ENCODE peak calls at places on chromosomes 4 and X, in seven cellular contexts. U is activated CD4-positive, alpha-beta T cell treated with anti-CD3 and anti-CD28 coated beads, Interleukin-2, amount 50 U/mL, for 48 hours; S is HL-60; J is hepatocyte; Q is activated CD4-positive, CD25-positive, alpha-beta regulatory T cell; T is CD8-positive, alpha-beta T cell; A is effector memory CD8-positive, alpha-beta T cell. R is an unnamed sample.

GRCh38 chrX:140057001-140057411 is 91.7 kb upstream of the CXorf66 start:
- DNase-seq in U (peak; percentile 67), S (peak; percentile 72), J (peak; percentile 88), Q (peak; percentile 1), T (peak; percentile 43), A (peak; percentile 3), R (peak; percentile 56)

GRCh38 chr4:52946811-52947210 is 84.7 kb downstream of the RASL11B start:
- DNase-seq in U (no peak), S (no peak), J (no peak), Q (no peak), T (no peak), A (no peak), R (no peak)

GRCh38 chr4:1868912-1869311 is 2.3 kb upstream of the NSD2 start:
- DNase-seq in U (no peak), S (no peak), J (no peak), Q (no peak), T (no peak), A (no peak), R (no peak)

GRCh38 chr4:61149278-61149677 is 50.8 kb upstream of the ADGRL3 start:
- DNase-seq in U (no peak), S (peak; percentile 26), J (peak; percentile 14), Q (no peak), T (no peak), A (no peak), R (no peak)

GRCh38 chr4:172985552-172985951 is 183.1 kb upstream of the GALNT7 start:
- DNase-seq in U (no peak), S (no peak), J (no peak), Q (no peak), T (no peak), A (no peak), R (no peak)

GRCh38 chr4:155552180-155552579 is 114.5 kb upstream of the GUCY1A1 start:
- DNase-seq in U (no peak), S (no peak), J (no peak), Q (no peak), T (no peak), A (no peak), R (no peak)

GRCh38 chr4:141158219-141158618 is 24.9 kb upstream of the RNF150 start:
- DNase-seq in U (no peak), S (no peak), J (peak; percentile 44), Q (no peak), T (no peak), A (no peak), R (no peak)

GRCh38 chr4:158411180-158411721 is 110.4 kb upstream of the RXFP1 start:
- DNase-seq in U (no peak), S (no peak), J (no peak), Q (no peak), T (no peak), A (no peak), R (no peak)

GRCh38 chrX:74318672-74319071 is 14.7 kb downstream of the ZCCHC13 start:
- DNase-seq in U (no peak), S (no peak), J (peak; percentile 24), Q (no peak), T (no peak), A (no peak), R (no peak)

GRCh38 chr4:25727711-25728493 is 72.3 kb downstream of the SLC34A2 start:
- DNase-seq in U (no peak), S (no peak), J (no peak), Q (no peak), T (no peak), A (no peak), R (no peak)

GRCh38 chrX:154142386-154142785 is 1.7 kb upstream of the OPN1LW start:
- DNase-seq in U (no peak), S (no peak), J (no peak), Q (no peak), T (no peak), A (no peak), R (no peak)

GRCh38 chrX:129980540-129981206 is 1.8 kb upstream of the BCORL1 start:
- DNase-seq in U (peak; percentile 28), S (no peak), J (peak; percentile 71), Q (no peak), T (no peak), A (no peak), R (no peak)

GRCh38 chr4:2792711-2793577 is at the start of gene SH3BP2:
- DNase-seq in U (peak; percentile 81), S (peak; percentile 74), J (peak; percentile 88), Q (no peak), T (peak; percentile 58), A (no peak), R (peak; percentile 78)

GRCh38 chr4:120671538-120671937 is 251.0 kb downstream of the PRDM5 start:
- DNase-seq in U (no peak), S (no peak), J (no peak), Q (no peak), T (no peak), A (no peak), R (no peak)

GRCh38 chr4:85607624-85608023 is 132.7 kb downstream of the ARHGAP24 start:
- DNase-seq in U (no peak), S (no peak), J (no peak), Q (no peak), T (no peak), A (no peak), R (no peak)

GRCh38 chr4:82850684-82851083 is 40.3 kb downstream of the SEC31A start:
- DNase-seq in U (no peak), S (no peak), J (no peak), Q (no peak), T (no peak), A (no peak), R (no peak)

GRCh38 chr4:110902500-110902899 is 279.6 kb upstream of the PITX2 start:
- DNase-seq in U (no peak), S (no peak), J (no peak), Q (no peak), T (no peak), A (no peak), R (no peak)

GRCh38 chr4:149183638-149184037 is 632.0 kb downstream of the IQCM start:
- DNase-seq in U (no peak), S (no peak), J (no peak), Q (no peak), T (no peak), A (no peak), R (no peak)

GRCh38 chrX:38982843-38983242 is 181.6 kb downstream of the MID1IP1 start:
- DNase-seq in U (no peak), S (no peak), J (no peak), Q (no peak), T (no peak), A (no peak), R (no peak)

GRCh38 chrX:133989491-133989890 is 4.1 kb upstream of the GPC3 start:
- DNase-seq in U (no peak), S (no peak), J (no peak), Q (no peak), T (no peak), A (no peak), R (no peak)

GRCh38 chrX:12955882-12956703 is 18.8 kb upstream of the TMSB4X start:
- DNase-seq in U (peak; percentile 79), S (peak; percentile 99), J (peak; percentile 60), Q (peak; percentile 3), T (peak; percentile 72), A (peak; percentile 49), R (peak; percentile 79)

GRCh38 chr4:128917781-128918180 is 108.3 kb downstream of the JADE1 start:
- DNase-seq in U (no peak), S (peak; percentile 57), J (no peak), Q (no peak), T (no peak), A (peak; percentile 1), R (no peak)

GRCh38 chrX:103376979-103377324 is 614 bp downstream of the BEX3 start:
- DNase-seq in U (no peak), S (no peak), J (peak; percentile 46), Q (no peak), T (no peak), A (no peak), R (no peak)

GRCh38 chr4:4308800-4309441 is 18.9 kb downstream of the ZBTB49 start:
- DNase-seq in U (no peak), S (no peak), J (no peak), Q (no peak), T (no peak), A (no peak), R (no peak)

GRCh38 chr4:173556398-173557131 is 26.5 kb upstream of the HAND2 start:
- DNase-seq in U (no peak), S (no peak), J (no peak), Q (no peak), T (no peak), A (no peak), R (no peak)

GRCh38 chrX:99301990-99302389 is 1108.1 kb downstream of the PCDH19 start:
- DNase-seq in U (no peak), S (peak; percentile 9), J (peak; percentile 22), Q (no peak), T (no peak), A (no peak), R (no peak)

GRCh38 chr4:113773756-113774155 is 12.2 kb upstream of the CAMK2D start:
- DNase-seq in U (no peak), S (no peak), J (no peak), Q (no peak), T (no peak), A (no peak), R (no peak)

GRCh38 chrX:1205681-1206611 is 6.5 kb downstream of the CRLF2 start:
- DNase-seq in U (peak; percentile 43), S (no peak), J (peak; percentile 57), Q (no peak), T (peak; percentile 29), A (no peak), R (no peak)

GRCh38 chr4:80115368-80116181 is 42.5 kb upstream of the ANTXR2 start:
- DNase-seq in U (no peak), S (no peak), J (no peak), Q (no peak), T (no peak), A (no peak), R (no peak)